ENCODE peak calls at places on chromosomes 11 and 22, in four cellular contexts. Q is CD8-positive, alpha-beta memory T cell; O is stimulated activated CD8-positive, alpha-beta memory T cell treated with anti-CD3 and anti-CD28 coated beads, Interleukin-15, amount 100 ng/mL, for 1 hour; S is chondrocyte. R is an unnamed sample.

GRCh38 chr11:68579455-68579854 is 104.9 kb upstream of the GAL start:
- DNase-seq in O (no peak), Q (no peak), S (no peak), R (no peak)

GRCh38 chr22:17477401-17477833 is 85.9 kb upstream of the SLC25A18 start:
- DNase-seq in O (no peak), Q (no peak), S (no peak), R (no peak)

GRCh38 chr11:127521413-127521812 is 520.8 kb upstream of the KIRREL3 start:
- DNase-seq in Q (no peak), S (no peak), O (no peak), R (no peak)

GRCh38 chr11:78030429-78031325 is 7.6 kb upstream of the KCTD14 start:
- DNase-seq in Q (no peak), O (no peak), S (no peak), R (no peak)

GRCh38 chr22:44668190-44668885 is 33.7 kb upstream of the PRR5 start:
- DNase-seq in Q (peak), O (no peak), S (peak), R (no peak)

GRCh38 chr11:65776710-65777141 is 4.0 kb downstream of the AP5B1 start:
- DNase-seq in Q (no peak), O (no peak), S (no peak), R (no peak)

GRCh38 chr11:86952221-86952875 is 2.8 kb downstream of the FZD4 start:
- DNase-seq in O (no peak), S (no peak), Q (no peak), R (no peak)

GRCh38 chr22:31605851-31606585 is 56.0 kb downstream of the PISD start:
- DNase-seq in Q (no peak), O (no peak), S (no peak), R (no peak)

GRCh38 chr11:86416494-86416893 is 41.8 kb downstream of the CCDC81 start:
- DNase-seq in S (no peak), Q (no peak), O (no peak), R (no peak)

GRCh38 chr11:118889796-118890195 is 6.1 kb downstream of the CXCR5 start:
- DNase-seq in Q (no peak), O (no peak), S (no peak), R (no peak)

GRCh38 chr11:2775626-2776350 is 76.0 kb upstream of the KCNQ1OT1 start:
- DNase-seq in O (no peak), Q (no peak), S (peak), R (no peak)

GRCh38 chr11:104073950-104074349 is 37.5 kb downstream of the DDI1 start:
- DNase-seq in Q (no peak), S (no peak), O (no peak), R (no peak)

GRCh38 chr22:22214819-22215329 is 29.7 kb upstream of the VPREB1 start:
- DNase-seq in O (no peak), Q (no peak), S (no peak), R (no peak)

GRCh38 chr11:104967493-104968364 is 645 bp downstream of the CASP4 start:
- DNase-seq in O (no peak), Q (no peak), S (no peak), R (no peak)

GRCh38 chr11:113926273-113927183 is 21.9 kb downstream of the HTR3B start:
- DNase-seq in Q (no peak), O (no peak), S (no peak), R (no peak)

GRCh38 chr22:23925020-23925606 is 30.9 kb downstream of the MIF start:
- DNase-seq in Q (no peak), O (no peak), S (no peak), R (no peak)

GRCh38 chr11:116791002-116791812 is 472 bp downstream of the APOA5 start:
- DNase-seq in S (no peak), O (peak), Q (peak), R (peak)

GRCh38 chr11:120061761-120062560 is 76.0 kb downstream of the TRIM29 start:
- DNase-seq in S (no peak), O (no peak), Q (no peak), R (no peak)

GRCh38 chr22:29359469-29359868 is 28.9 kb downstream of the AP1B1 start:
- DNase-seq in S (no peak), Q (no peak), O (no peak), R (no peak)

GRCh38 chr11:123261345-123262106 is 66.5 kb upstream of the CLMP start:
- DNase-seq in O (peak), Q (peak), S (no peak), R (peak)

GRCh38 chr11:1387521-1387920 is 2.2 kb upstream of the BRSK2 start:
- DNase-seq in Q (peak), O (no peak), S (no peak), R (no peak)

GRCh38 chr11:2693851-2694261 is 5.9 kb downstream of the KCNQ1OT1 start:
- DNase-seq in O (no peak), S (peak), Q (no peak), R (no peak)

GRCh38 chr11:90423378-90423777 is 200.5 kb upstream of the CHORDC1 start:
- DNase-seq in S (no peak), Q (no peak), O (no peak), R (no peak)

GRCh38 chr11:118295834-118296454 is 8.6 kb upstream of the CD3E start:
- DNase-seq in Q (no peak), S (no peak), O (no peak), R (peak)

GRCh38 chr11:2779499-2779980 is 79.7 kb upstream of the KCNQ1OT1 start:
- DNase-seq in Q (no peak), O (no peak), S (peak), R (no peak)

GRCh38 chr22:20423636-20424511 is 13.8 kb downstream of the SCARF2 start:
- DNase-seq in O (no peak), S (peak), Q (no peak), R (no peak)

GRCh38 chr11:11038339-11039248 is 180.7 kb upstream of the ZBED5 start:
- DNase-seq in O (no peak), S (no peak), Q (no peak), R (no peak)

GRCh38 chr11:1774886-1775285 is 11.2 kb upstream of the CTSD start:
- DNase-seq in Q (no peak), O (no peak), S (no peak), R (no peak)

GRCh38 chr22:25748704-25749103 is 6.7 kb downstream of the MYO18B start:
- DNase-seq in O (no peak), S (no peak), Q (no peak), R (no peak)

GRCh38 chr11:34798985-34799384 is 117.2 kb downstream of the APIP start:
- DNase-seq in O (no peak), Q (no peak), S (no peak), R (no peak)

GRCh38 chr11:19345519-19345847 is 104.7 kb upstream of the E2F8 start:
- DNase-seq in Q (no peak), O (no peak), S (no peak), R (no peak)

GRCh38 chr11:34604216-34604615 is 16.7 kb upstream of the EHF start:
- DNase-seq in O (no peak), S (no peak), Q (no peak), R (no peak)

GRCh38 chr22:17346578-17346977 is 22.7 kb upstream of the CECR2 start:
- DNase-seq in S (no peak), O (no peak), Q (no peak), R (no peak)

GRCh38 chr11:93528757-93529639 is 14.2 kb downstream of the SMCO4 start:
- DNase-seq in S (no peak), Q (no peak), O (no peak), R (no peak)

GRCh38 chr22:29842740-29843139 is 4.7 kb upstream of the ASCC2 start:
- DNase-seq in Q (no peak), S (no peak), O (no peak), R (no peak)